ENCODE peak calls at places on chromosome 21, in seven cellular contexts. K is MM.1S; G is activated CD8-positive, alpha-beta T cell treated with anti-CD3 and anti-CD28 coated beads for 36 hours; H is GDM1; F is lung microvascular endothelial cell; P is posterior cingulate gyrus; D is tibial nerve. A is an unnamed sample.

GRCh38 chr21:31343680-31344480 is at the start of gene TIAM1:
- DNase-seq in P (peak; percentile 38), D (peak; percentile 52), G (peak; percentile 47), K (no peak), F (peak; percentile 21), H (no peak), A (no peak)

GRCh38 chr21:16539041-16539440 is 809.3 kb downstream of the USP25 start:
- DNase-seq in K (no peak), H (no peak), F (no peak), P (no peak), D (no peak), G (no peak), A (no peak)

GRCh38 chr21:15441060-15441493 is 288.7 kb upstream of the USP25 start:
- DNase-seq in D (no peak), H (no peak), G (peak; percentile 44), F (no peak), P (no peak), K (no peak), A (no peak)

GRCh38 chr21:32316363-32317215 is 17.9 kb downstream of the MRAP start:
- DNase-seq in G (no peak), K (no peak), H (no peak), D (no peak), F (no peak), P (no peak), A (no peak)

GRCh38 chr21:24045775-24046215 is 1561.5 kb downstream of the MRPL39 start:
- DNase-seq in D (peak; percentile 41), G (peak; percentile 61), K (peak; percentile 57), F (peak; percentile 43), H (no peak), P (peak; percentile 99), A (peak; percentile 42)

GRCh38 chr21:42282021-42282420 is 33.2 kb downstream of the TFF3 start:
- DNase-seq in D (no peak), F (no peak), K (no peak), P (no peak), G (no peak), H (no peak), A (no peak)

GRCh38 chr21:37800122-37800455 is 116.2 kb downstream of the KCNJ6 start:
- DNase-seq in F (peak; percentile 29), G (no peak), D (no peak), H (no peak), P (no peak), K (no peak), A (no peak)

GRCh38 chr21:39451332-39452206 is at the start of gene SH3BGR:
- DNase-seq in P (peak; percentile 35), K (no peak), H (no peak), F (no peak), G (no peak), D (peak; percentile 31), A (no peak)

GRCh38 chr21:34630536-34631143 is 15.7 kb upstream of the RCAN1 start:
- DNase-seq in H (no peak), K (peak; percentile 82), F (peak; percentile 60), D (no peak), G (peak; percentile 33), P (no peak), A (peak; percentile 45)

GRCh38 chr21:31929548-31929947 is 56.7 kb downstream of the HUNK start:
- DNase-seq in K (no peak), D (no peak), F (no peak), H (no peak), P (no peak), G (no peak), A (no peak)

GRCh38 chr21:25862112-25862511 is 127.3 kb downstream of the GABPA start:
- DNase-seq in G (no peak), D (no peak), H (no peak), K (no peak), P (no peak), F (peak; percentile 41), A (no peak)

GRCh38 chr21:46092026-46092764 is 5.7 kb upstream of the COL6A2 start:
- DNase-seq in G (no peak), P (no peak), D (peak; percentile 61), H (no peak), F (no peak), K (no peak), A (no peak)

GRCh38 chr21:44858291-44858690 is 15.2 kb downstream of the PTTG1IP start:
- DNase-seq in D (no peak), P (no peak), G (no peak), K (no peak), F (no peak), H (no peak), A (no peak)

GRCh38 chr21:45334591-45335081 is 46.9 kb upstream of the POFUT2 start:
- DNase-seq in D (no peak), F (no peak), H (no peak), K (no peak), P (no peak), G (no peak), A (no peak)

GRCh38 chr21:36710729-36711048 is 11.8 kb downstream of the SIM2 start:
- DNase-seq in G (no peak), H (no peak), K (no peak), D (no peak), F (no peak), P (no peak), A (no peak)

GRCh38 chr21:45612096-45613019 is 31.2 kb upstream of the PCBP3 start:
- DNase-seq in G (no peak), D (no peak), F (no peak), P (no peak), H (no peak), K (no peak), A (no peak)

GRCh38 chr21:44527156-44527982 is 12.6 kb downstream of the KRTAP10-1 start:
- DNase-seq in H (no peak), G (no peak), K (no peak), P (no peak), F (no peak), D (no peak), A (no peak)

GRCh38 chr21:45560106-45561021 is 18.1 kb upstream of the SLC19A1 start:
- DNase-seq in H (no peak), D (peak; percentile 9), K (no peak), F (no peak), G (no peak), P (no peak), A (no peak)

GRCh38 chr21:24852610-24853195 is 754.6 kb downstream of the MRPL39 start:
- DNase-seq in F (no peak), H (no peak), D (no peak), P (no peak), K (no peak), G (no peak), A (no peak)

GRCh38 chr21:32448803-32449594 is 36.5 kb downstream of the EVA1C start:
- DNase-seq in D (no peak), P (no peak), F (no peak), G (no peak), H (no peak), K (no peak), A (no peak)

GRCh38 chr21:43949499-43950208 is 62.5 kb upstream of the TRAPPC10 start:
- DNase-seq in P (no peak), D (no peak), G (no peak), F (no peak), H (no peak), K (peak; percentile 71), A (no peak)

GRCh38 chr21:44301093-44301492 is 1.2 kb downstream of the PFKL start:
- DNase-seq in D (no peak), K (no peak), P (no peak), G (no peak), H (no peak), F (no peak), A (no peak)

GRCh38 chr21:31732538-31732864 is 583 bp upstream of the SCAF4 start:
- DNase-seq in G (no peak), P (no peak), F (no peak), K (no peak), H (no peak), D (no peak), A (no peak)

GRCh38 chr21:38712076-38712475 is 93.7 kb upstream of the ETS2 start:
- DNase-seq in H (peak; percentile 27), F (peak; percentile 52), G (peak; percentile 18), P (no peak), K (no peak), D (no peak), A (peak; percentile 51)

GRCh38 chr21:33155457-33155856 is 74.3 kb upstream of the IFNAR2 start:
- DNase-seq in F (no peak), K (no peak), H (no peak), G (no peak), D (no peak), P (no peak), A (no peak)

GRCh38 chr21:31837613-31838390 is 35.0 kb upstream of the HUNK start:
- DNase-seq in F (no peak), K (peak; percentile 63), G (no peak), D (no peak), H (no peak), P (no peak), A (no peak)

GRCh38 chr21:30395731-30396130 is at the start of gene KRTAP13-1:
- DNase-seq in D (no peak), G (no peak), P (no peak), F (no peak), H (no peak), K (no peak), A (no peak)

GRCh38 chr21:15324542-15324941 is 259.7 kb upstream of the NRIP1 start:
- DNase-seq in P (no peak), H (no peak), G (no peak), F (no peak), D (no peak), K (no peak), A (no peak)

GRCh38 chr21:21682172-21682571 is 684.0 kb downstream of the NCAM2 start:
- DNase-seq in H (no peak), P (no peak), G (no peak), D (no peak), K (no peak), F (no peak), A (no peak)

GRCh38 chr21:44483288-44484237 is 28.3 kb downstream of the LRRC3 start:
- DNase-seq in K (no peak), D (no peak), H (no peak), P (no peak), F (no peak), G (no peak), A (no peak)

GRCh38 chr21:19508844-19509243 is 1105.3 kb upstream of the TMPRSS15 start:
- DNase-seq in P (no peak), K (no peak), D (no peak), H (no peak), F (no peak), G (no peak), A (no peak)

A was measured in AML-193.